ENCODE peak calls at places on chromosome 7, in eight cellular contexts. One of them, this sample, is unnamed.

GRCh38 chr7:15558747-15559146 is 3.1 kb downstream of the AGMO start:
- DNase-seq in endothelial cell of umbilical vein: no peak
- DNase-seq in SK-N-SH: no peak
- DNase-seq in prostate gland: no peak
- DNase-seq in GM23338: no peak
- DNase-seq in transverse colon: no peak
- DNase-seq in stomach: no peak
- DNase-seq in breast epithelium: no peak
- DNase-seq in this sample: no peak

GRCh38 chr7:18347170-18347569 is 148.4 kb upstream of the HDAC9 start:
- DNase-seq in GM23338: no peak
- DNase-seq in stomach: no peak
- DNase-seq in prostate gland: no peak
- DNase-seq in breast epithelium: no peak
- DNase-seq in endothelial cell of umbilical vein: no peak
- DNase-seq in SK-N-SH: no peak
- DNase-seq in transverse colon: no peak
- DNase-seq in this sample: no peak

GRCh38 chr7:93890464-93891068 is at the start of gene TFPI2:
- DNase-seq in prostate gland: peak; percentile 12
- DNase-seq in breast epithelium: peak; percentile 27
- DNase-seq in SK-N-SH: peak; percentile 83
- DNase-seq in transverse colon: peak; percentile 14
- DNase-seq in stomach: no peak
- DNase-seq in endothelial cell of umbilical vein: peak; percentile 62
- DNase-seq in GM23338: peak; percentile 76
- DNase-seq in this sample: no peak

GRCh38 chr7:55533050-55533728 is 39.1 kb downstream of the VOPP1 start:
- DNase-seq in GM23338: no peak
- DNase-seq in SK-N-SH: no peak
- DNase-seq in transverse colon: peak; percentile 72
- DNase-seq in stomach: no peak
- DNase-seq in prostate gland: no peak
- DNase-seq in breast epithelium: no peak
- DNase-seq in endothelial cell of umbilical vein: peak; percentile 38
- DNase-seq in this sample: no peak

GRCh38 chr7:149780636-149781419 is 7.4 kb upstream of the ZNF467 start:
- DNase-seq in GM23338: no peak
- DNase-seq in prostate gland: no peak
- DNase-seq in endothelial cell of umbilical vein: no peak
- DNase-seq in breast epithelium: no peak
- DNase-seq in transverse colon: no peak
- DNase-seq in stomach: no peak
- DNase-seq in SK-N-SH: no peak
- DNase-seq in this sample: no peak

GRCh38 chr7:24572421-24573007 is 738 bp upstream of the PALS2 start:
- DNase-seq in prostate gland: peak; percentile 24
- DNase-seq in endothelial cell of umbilical vein: peak; percentile 58
- DNase-seq in transverse colon: peak; percentile 30
- DNase-seq in SK-N-SH: peak; percentile 54
- DNase-seq in stomach: no peak
- DNase-seq in breast epithelium: peak; percentile 35
- DNase-seq in GM23338: peak; percentile 21
- DNase-seq in this sample: no peak

GRCh38 chr7:100127866-100128601 is 1.3 kb downstream of the MBLAC1 start:
- DNase-seq in transverse colon: peak; percentile 47
- DNase-seq in prostate gland: no peak
- DNase-seq in GM23338: peak; percentile 58
- DNase-seq in stomach: no peak
- DNase-seq in endothelial cell of umbilical vein: no peak
- DNase-seq in SK-N-SH: peak; percentile 60
- DNase-seq in breast epithelium: no peak
- DNase-seq in this sample: no peak

GRCh38 chr7:30613366-30614325 is 19.0 kb downstream of the GARS1 start:
- DNase-seq in SK-N-SH: no peak
- DNase-seq in GM23338: no peak
- DNase-seq in endothelial cell of umbilical vein: peak; percentile 47
- DNase-seq in prostate gland: no peak
- DNase-seq in breast epithelium: no peak
- DNase-seq in transverse colon: no peak
- DNase-seq in stomach: no peak
- DNase-seq in this sample: no peak

GRCh38 chr7:19491821-19492452 is 216.9 kb downstream of the POLR1F start:
- DNase-seq in GM23338: peak; percentile 61
- DNase-seq in SK-N-SH: peak; percentile 27
- DNase-seq in transverse colon: no peak
- DNase-seq in endothelial cell of umbilical vein: peak; percentile 54
- DNase-seq in prostate gland: no peak
- DNase-seq in breast epithelium: no peak
- DNase-seq in stomach: no peak
- DNase-seq in this sample: no peak

GRCh38 chr7:134071355-134072331 is 55.5 kb upstream of the LRGUK start:
- DNase-seq in transverse colon: no peak
- DNase-seq in SK-N-SH: no peak
- DNase-seq in prostate gland: no peak
- DNase-seq in stomach: no peak
- DNase-seq in breast epithelium: no peak
- DNase-seq in GM23338: no peak
- DNase-seq in endothelial cell of umbilical vein: no peak
- DNase-seq in this sample: no peak

GRCh38 chr7:139830292-139830691 is 1.2 kb downstream of the TBXAS1 start:
- DNase-seq in endothelial cell of umbilical vein: no peak
- DNase-seq in SK-N-SH: no peak
- DNase-seq in stomach: no peak
- DNase-seq in prostate gland: no peak
- DNase-seq in transverse colon: no peak
- DNase-seq in GM23338: no peak
- DNase-seq in breast epithelium: no peak
- DNase-seq in this sample: no peak

GRCh38 chr7:65307651-65308299 is 65.9 kb upstream of the ZNF92 start:
- DNase-seq in prostate gland: peak; percentile 25
- DNase-seq in GM23338: peak; percentile 91
- DNase-seq in transverse colon: peak; percentile 8
- DNase-seq in breast epithelium: no peak
- DNase-seq in stomach: no peak
- DNase-seq in SK-N-SH: peak; percentile 77
- DNase-seq in endothelial cell of umbilical vein: peak; percentile 68
- DNase-seq in this sample: peak; percentile 28

GRCh38 chr7:42090806-42091205 is 146.2 kb downstream of the GLI3 start:
- DNase-seq in transverse colon: no peak
- DNase-seq in stomach: no peak
- DNase-seq in breast epithelium: no peak
- DNase-seq in SK-N-SH: no peak
- DNase-seq in prostate gland: no peak
- DNase-seq in endothelial cell of umbilical vein: no peak
- DNase-seq in GM23338: peak; percentile 39
- DNase-seq in this sample: no peak

GRCh38 chr7:73512018-73512780 is 9.9 kb downstream of the BAZ1B start:
- DNase-seq in breast epithelium: no peak
- DNase-seq in GM23338: no peak
- DNase-seq in endothelial cell of umbilical vein: no peak
- DNase-seq in transverse colon: no peak
- DNase-seq in stomach: no peak
- DNase-seq in prostate gland: no peak
- DNase-seq in SK-N-SH: no peak
- DNase-seq in this sample: no peak

GRCh38 chr7:81736088-81736487 is 33.8 kb downstream of the HGF start:
- DNase-seq in GM23338: no peak
- DNase-seq in transverse colon: no peak
- DNase-seq in breast epithelium: no peak
- DNase-seq in prostate gland: no peak
- DNase-seq in SK-N-SH: no peak
- DNase-seq in stomach: no peak
- DNase-seq in endothelial cell of umbilical vein: no peak
- DNase-seq in this sample: no peak

GRCh38 chr7:33845991-33846509 is 59.3 kb upstream of the BMPER start:
- DNase-seq in breast epithelium: no peak
- DNase-seq in endothelial cell of umbilical vein: no peak
- DNase-seq in SK-N-SH: no peak
- DNase-seq in transverse colon: no peak
- DNase-seq in GM23338: no peak
- DNase-seq in stomach: peak; percentile 48
- DNase-seq in prostate gland: no peak
- DNase-seq in this sample: no peak

DNA sequence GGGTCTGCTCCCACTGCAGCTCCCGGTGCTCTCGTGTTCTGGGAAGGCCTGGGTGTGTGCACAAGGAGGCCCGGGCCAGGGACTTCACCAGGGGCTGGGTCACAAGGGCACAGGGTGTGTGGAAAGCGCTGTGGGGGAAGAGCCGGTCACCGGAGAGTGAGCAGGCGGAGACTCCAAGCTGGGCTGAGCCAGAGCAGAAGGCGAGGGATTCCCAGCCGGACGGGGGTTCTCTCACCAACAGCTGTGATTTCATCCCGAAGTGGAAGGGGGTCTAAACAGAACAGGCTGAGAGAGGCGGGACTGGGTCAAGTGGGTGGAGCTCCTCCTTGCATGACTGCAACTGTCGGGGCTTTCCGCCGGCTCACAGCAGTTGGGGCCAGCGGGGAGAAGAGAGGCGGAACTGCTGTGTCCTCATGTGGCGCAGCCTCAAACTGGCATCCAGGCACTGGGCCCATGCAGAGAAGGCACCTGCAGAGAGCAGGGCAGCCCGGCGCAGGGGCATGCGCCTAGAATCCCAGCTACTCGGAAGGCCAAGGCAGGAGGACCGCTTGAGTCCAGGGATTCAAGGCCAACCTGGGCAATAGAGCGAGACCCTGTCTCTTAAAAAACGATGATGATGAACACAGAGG is 7.6 kb upstream of the ORAI2 start:
- DNase-seq in GM23338: no peak
- DNase-seq in transverse colon: peak; percentile 83
- DNase-seq in SK-N-SH: no peak
- DNase-seq in prostate gland: no peak
- DNase-seq in breast epithelium: peak; percentile 42
- DNase-seq in stomach: peak; percentile 63
- DNase-seq in endothelial cell of umbilical vein: no peak
- DNase-seq in this sample: no peak
- H3K4me3 ChIP-seq in GM23338: no peak overlapping the region
- H3K4me3 ChIP-seq in transverse colon: no peak overlapping the region
- H3K4me3 ChIP-seq in SK-N-SH: no peak overlapping the region
- H3K4me3 ChIP-seq in prostate gland: no peak overlapping the region
- H3K4me3 ChIP-seq in breast epithelium: no peak overlapping the region
- H3K4me3 ChIP-seq in stomach: no peak overlapping the region
- H3K4me3 ChIP-seq in endothelial cell of umbilical vein: no peak overlapping the region
- H3K4me3 ChIP-seq in this sample: no peak overlapping the region

DNA sequence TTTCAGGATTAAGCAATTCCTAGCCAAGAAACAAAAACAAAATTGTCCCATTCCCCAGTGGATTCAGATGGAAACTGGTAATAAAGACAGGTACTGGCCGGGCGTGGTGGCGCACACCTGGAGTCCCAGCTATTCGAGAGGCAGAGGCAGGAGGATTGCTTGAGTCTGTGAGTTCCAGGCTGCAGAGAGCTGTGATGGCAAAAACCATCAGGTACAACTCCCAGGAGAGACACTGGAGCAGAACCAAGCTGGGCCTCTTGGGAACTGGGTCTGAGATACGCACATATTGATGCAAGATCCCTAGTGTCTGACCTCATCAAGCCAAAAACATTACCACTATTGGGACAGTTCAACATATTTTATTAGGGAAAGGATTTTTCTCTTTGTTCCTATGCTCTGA is 84.0 kb upstream of the ANLN start:
- DNase-seq in breast epithelium: no peak
- DNase-seq in prostate gland: no peak
- DNase-seq in SK-N-SH: no peak
- DNase-seq in stomach: peak; percentile 8
- DNase-seq in GM23338: no peak
- DNase-seq in endothelial cell of umbilical vein: no peak
- DNase-seq in transverse colon: no peak
- DNase-seq in this sample: no peak
- TF ChIP-seq POLR2AphosphoS5 in breast epithelium: no peak
- TF ChIP-seq POLR2AphosphoS5 in prostate gland: no peak
- TF ChIP-seq POLR2AphosphoS5 in SK-N-SH: no peak
- TF ChIP-seq POLR2AphosphoS5 in stomach: no peak
- TF ChIP-seq POLR2AphosphoS5 in GM23338: no peak
- TF ChIP-seq POLR2AphosphoS5 in endothelial cell of umbilical vein: no peak
- TF ChIP-seq POLR2AphosphoS5 in transverse colon: no peak
- TF ChIP-seq POLR2AphosphoS5 in this sample: no peak

DNA sequence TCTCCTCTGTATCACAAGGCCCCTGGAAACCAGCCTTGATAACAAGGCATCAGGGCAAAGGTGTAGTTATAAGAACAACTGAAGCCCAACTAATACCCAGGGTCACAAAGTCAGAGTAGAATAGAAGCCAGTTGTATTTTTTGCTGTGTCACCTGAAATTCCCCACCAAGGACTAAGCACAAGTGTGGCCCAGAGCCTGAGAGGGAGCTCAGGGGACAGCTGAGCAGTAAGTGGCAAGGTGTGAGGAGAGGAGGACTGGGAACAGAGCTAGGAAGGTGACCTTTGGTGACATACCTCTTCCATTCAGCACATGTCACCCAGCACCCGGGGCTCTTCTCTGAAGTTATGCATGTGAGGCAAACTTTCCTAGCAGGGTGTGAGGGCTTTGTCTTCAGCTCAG is 179.9 kb downstream of the HECW1 start:
- DNase-seq in GM23338: no peak
- DNase-seq in breast epithelium: no peak
- DNase-seq in transverse colon: no peak
- DNase-seq in SK-N-SH: no peak
- DNase-seq in stomach: no peak
- DNase-seq in endothelial cell of umbilical vein: no peak
- DNase-seq in prostate gland: no peak
- DNase-seq in this sample: no peak
- H3K4me3 ChIP-seq in GM23338: no peak overlapping the region
- H3K4me3 ChIP-seq in breast epithelium: no peak overlapping the region
- H3K4me3 ChIP-seq in transverse colon: no peak overlapping the region
- H3K4me3 ChIP-seq in SK-N-SH: no peak overlapping the region
- H3K4me3 ChIP-seq in stomach: no peak overlapping the region
- H3K4me3 ChIP-seq in endothelial cell of umbilical vein: no peak overlapping the region
- H3K4me3 ChIP-seq in prostate gland: no peak overlapping the region
- H3K4me3 ChIP-seq in this sample: no peak overlapping the region

GRCh38 chr7:6384327-6384726 is 63.4 kb downstream of the DAGLB start:
- DNase-seq in endothelial cell of umbilical vein: no peak
- DNase-seq in SK-N-SH: no peak
- DNase-seq in transverse colon: no peak
- DNase-seq in stomach: no peak
- DNase-seq in GM23338: no peak
- DNase-seq in prostate gland: no peak
- DNase-seq in breast epithelium: no peak
- DNase-seq in this sample: no peak
- TF ChIP-seq POLR2AphosphoS5 in endothelial cell of umbilical vein: no peak
- TF ChIP-seq POLR2AphosphoS5 in SK-N-SH: no peak
- TF ChIP-seq POLR2AphosphoS5 in transverse colon: peak; percentile 55
- TF ChIP-seq POLR2AphosphoS5 in stomach: no peak
- TF ChIP-seq POLR2AphosphoS5 in GM23338: no peak
- TF ChIP-seq POLR2AphosphoS5 in prostate gland: no peak
- TF ChIP-seq POLR2AphosphoS5 in breast epithelium: no peak
- TF ChIP-seq POLR2AphosphoS5 in this sample: no peak